ENCODE peak calls at places on chromosomes 3 and 15, in five cellular contexts. V is HCT116, Y is uterus, X is ovary, H is neural crest cell. U is an unnamed sample.

GRCh38 chr15:71678191-71678590 is 132.2 kb upstream of the NR2E3 start:
- DNase-seq in H (no peak), X (no peak), Y (no peak), V (no peak), U (no peak)

GRCh38 chr3:124373524-124373923 is 356.7 kb upstream of the UMPS start:
- DNase-seq in V (no peak), Y (no peak), X (no peak), H (no peak), U (no peak)

GRCh38 chr3:115323380-115323779 is 176.3 kb upstream of the ZBTB20 start:
- DNase-seq in Y (no peak), H (no peak), X (no peak), V (no peak), U (no peak)

GRCh38 chr3:38487323-38487722 is 8.8 kb upstream of the EXOG start:
- DNase-seq in H (no peak), Y (no peak), X (no peak), V (no peak), U (no peak)

GRCh38 chr15:79523266-79523665 is 91.1 kb downstream of the MINAR1 start:
- DNase-seq in X (no peak), H (no peak), Y (no peak), V (no peak), U (no peak)

GRCh38 chr3:52221141-52221562 is 4.3 kb downstream of the TLR9 start:
- DNase-seq in V (no peak), H (no peak), X (peak), Y (no peak), U (no peak)

GRCh38 chr3:152071924-152072323 is 196.8 kb upstream of the MBNL1 start:
- DNase-seq in H (no peak), X (no peak), Y (no peak), V (peak), U (peak)

GRCh38 chr3:17234382-17234781 is 349.6 kb downstream of the PLCL2 start:
- DNase-seq in X (no peak), V (no peak), Y (no peak), H (no peak), U (no peak)

GRCh38 chr15:42921049-42921731 is 612 bp upstream of the TTBK2 start:
- DNase-seq in V (no peak), Y (peak), X (peak), H (peak), U (no peak)

GRCh38 chr3:8657804-8658311 is 13.3 kb upstream of the SSUH2 start:
- DNase-seq in V (no peak), H (no peak), X (no peak), Y (no peak), U (no peak)

GRCh38 chr15:76904461-76905012 is 603 bp downstream of the SCAPER start:
- DNase-seq in Y (peak), H (peak), V (no peak), X (no peak), U (peak)

GRCh38 chr15:29534378-29534777 is 264.8 kb upstream of the NSMCE3 start:
- DNase-seq in Y (no peak), X (no peak), H (no peak), V (no peak), U (no peak)

GRCh38 chr15:81380203-81380602 is 6.2 kb upstream of the TMC3 start:
- DNase-seq in H (no peak), Y (no peak), V (no peak), X (no peak), U (no peak)

GRCh38 chr15:51992953-51993352 is 21.4 kb upstream of the LEO1 start:
- DNase-seq in Y (no peak), X (no peak), H (no peak), V (no peak), U (no peak)

GRCh38 chr3:190728574-190729246 is 133.8 kb downstream of the GMNC start:
- DNase-seq in V (no peak), H (no peak), X (no peak), Y (no peak), U (no peak)

GRCh38 chr3:170037463-170038433 is at the start of gene GPR160:
- DNase-seq in Y (peak), V (peak), X (peak), H (peak), U (peak)

GRCh38 chr3:129461461-129462146 is 21.6 kb downstream of the IFT122 start:
- DNase-seq in Y (no peak), H (no peak), X (no peak), V (no peak), U (no peak)

GRCh38 chr3:106033654-106034053 is 164.8 kb upstream of the CBLB start:
- DNase-seq in X (no peak), Y (no peak), H (no peak), V (no peak), U (no peak)

GRCh38 chr15:82871577-82872484 is 62.4 kb downstream of the WHAMM start:
- DNase-seq in Y (no peak), H (no peak), V (no peak), X (no peak), U (no peak)

GRCh38 chr15:78855746-78856145 is 16.9 kb upstream of the MORF4L1 start:
- DNase-seq in H (no peak), X (no peak), V (no peak), Y (no peak), U (no peak)

GRCh38 chr3:112740800-112741199 is 99.9 kb upstream of the CCDC80 start:
- DNase-seq in X (no peak), V (no peak), H (no peak), Y (no peak), U (no peak)

GRCh38 chr3:172303181-172303580 is 145.1 kb downstream of the GHSR start:
- DNase-seq in V (no peak), H (no peak), Y (no peak), X (no peak), U (no peak)

GRCh38 chr15:64825081-64825430 is 391 bp downstream of the PIF1 start:
- DNase-seq in V (no peak), H (no peak), Y (no peak), X (no peak), U (no peak)

GRCh38 chr15:64828985-64829384 is 3.5 kb upstream of the PIF1 start:
- DNase-seq in X (no peak), Y (no peak), H (no peak), V (peak), U (no peak)

DNA sequence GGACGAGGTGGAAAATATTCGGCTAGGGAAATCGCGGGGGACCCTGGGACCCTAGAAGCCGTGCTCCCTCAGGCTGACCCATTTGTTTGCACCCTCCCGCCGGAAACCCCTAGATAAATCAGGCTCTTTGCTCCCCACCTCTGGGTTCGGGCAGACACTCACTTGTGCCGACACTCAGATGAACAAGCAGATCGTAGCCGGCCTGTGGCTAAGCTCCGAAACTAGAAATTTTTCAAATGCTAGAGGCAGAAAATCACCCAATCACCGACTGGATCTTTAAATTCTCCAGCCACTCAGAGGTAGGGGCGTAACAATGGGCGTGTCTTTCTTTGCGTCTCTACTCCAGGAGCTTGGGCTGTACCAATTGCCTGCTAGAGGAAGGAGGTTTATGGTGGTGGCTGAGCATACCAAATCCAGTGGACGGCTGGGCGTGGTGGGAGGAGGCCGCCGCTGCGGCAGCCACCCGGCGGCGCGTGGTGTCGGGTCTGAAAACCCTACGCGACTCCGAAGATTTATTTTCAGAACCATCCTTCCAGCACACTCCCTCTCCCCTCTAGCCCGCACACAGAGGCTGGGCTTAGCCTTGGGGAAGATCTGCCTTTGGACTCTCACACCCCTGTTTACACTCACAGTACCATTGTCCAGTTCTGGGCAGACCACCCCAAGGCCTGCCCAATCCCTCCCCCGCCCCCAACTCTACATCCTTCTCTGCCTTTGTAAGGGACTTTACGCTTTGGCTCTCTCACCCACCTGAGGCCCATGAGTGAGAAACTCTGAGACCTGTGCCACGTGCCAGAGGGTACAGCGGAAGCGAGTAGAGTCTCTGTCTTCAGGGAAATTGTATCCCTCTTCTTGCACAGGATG is at the start of gene PIF1:
- DNase-seq in H (peak), X (peak), V (peak), Y (peak), U (peak)
- TF ChIP-seq CTCF in H (no peak), X (no peak), V (no peak), Y (peak), U (no peak)

DNA sequence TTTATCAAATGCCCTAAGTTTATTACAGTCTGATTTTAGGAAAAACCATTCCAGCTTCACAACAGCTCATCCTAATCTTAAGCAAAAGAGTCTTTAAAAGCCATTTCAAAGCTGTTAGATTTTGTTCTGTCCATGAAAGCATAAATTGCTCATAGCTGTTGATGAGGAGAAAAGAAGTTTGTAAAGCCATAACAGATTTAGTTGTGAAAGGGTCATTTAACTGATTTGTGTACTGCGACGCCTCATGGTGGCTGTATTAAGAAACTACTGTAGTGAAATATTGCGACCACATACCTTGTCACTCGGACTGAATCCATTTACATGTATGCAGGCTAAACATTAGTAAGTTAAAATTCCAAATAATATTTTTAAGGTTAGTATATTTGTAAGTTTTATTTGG is 20.9 kb downstream of the BBX start:
- DNase-seq in V (no peak), Y (no peak), X (no peak), H (no peak), U (no peak)
- TF ChIP-seq CTCF in V (peak), Y (no peak), X (no peak), H (peak), U (no peak)

GRCh38 chr3:26964836-26965235 is 342.3 kb downstream of the LRRC3B start:
- DNase-seq in V (no peak), H (no peak), X (no peak), Y (no peak), U (no peak)

GRCh38 chr3:26960382-26960781 is 337.8 kb downstream of the LRRC3B start:
- DNase-seq in V (no peak), X (no peak), H (no peak), Y (no peak), U (no peak)

GRCh38 chr3:26962419-26963355 is 340.1 kb downstream of the LRRC3B start:
- DNase-seq in H (no peak), X (no peak), Y (no peak), V (no peak), U (no peak)

GRCh38 chr3:26964313-26964712 is 341.7 kb downstream of the LRRC3B start:
- DNase-seq in H (no peak), Y (no peak), V (no peak), X (no peak), U (no peak)

GRCh38 chr3:26963356-26963742 is 340.8 kb downstream of the LRRC3B start:
- DNase-seq in V (no peak), Y (no peak), H (no peak), X (no peak), U (no peak)
- TF ChIP-seq CTCF in V (peak), Y (no peak), H (peak), X (no peak), U (no peak)

GRCh38 chr3:55483196-55484095 is 3.7 kb downstream of the WNT5A start:
- DNase-seq in X (no peak), H (peak), Y (no peak), V (no peak), U (no peak)

GRCh38 chr3:55484191-55484644 is 2.9 kb downstream of the WNT5A start:
- DNase-seq in V (no peak), X (peak), Y (no peak), H (no peak), U (no peak)

GRCh38 chr3:55481918-55482495 is 5.1 kb downstream of the WNT5A start:
- DNase-seq in V (no peak), H (peak), X (peak), Y (peak), U (no peak)

GRCh38 chr3:55482496-55483195 is 4.5 kb downstream of the WNT5A start:
- DNase-seq in X (peak), H (peak), Y (peak), V (no peak), U (no peak)

GRCh38 chr3:55481067-55481917 is 5.8 kb downstream of the WNT5A start:
- DNase-seq in Y (peak), X (peak), V (no peak), H (peak), U (no peak)
- TF ChIP-seq CTCF in Y (no peak), X (no peak), V (no peak), H (peak), U (no peak)

U was measured in Calu3.